ENCODE peak calls at places on chromosomes 7 and 10, in eight cellular contexts. One of them, this sample, is unnamed.

GRCh38 chr10:127458829-127459228 is 90.3 kb upstream of the NPS start:
- DNase-seq in adrenal gland: no peak
- DNase-seq in transverse colon: no peak
- DNase-seq in HCT116: no peak
- DNase-seq in heart left ventricle: no peak
- DNase-seq in body of pancreas: no peak
- DNase-seq in testis: no peak
- DNase-seq in K562: no peak
- DNase-seq in this sample: no peak

GRCh38 chr7:149459540-149460433 is 1.1 kb downstream of the ZNF777 start:
- DNase-seq in adrenal gland: peak; percentile 22
- DNase-seq in transverse colon: no peak
- DNase-seq in HCT116: no peak
- DNase-seq in heart left ventricle: no peak
- DNase-seq in body of pancreas: no peak
- DNase-seq in testis: peak; percentile 23
- DNase-seq in K562: peak; percentile 79
- DNase-seq in this sample: peak; percentile 78

GRCh38 chr7:41708621-41709358 is 5.9 kb upstream of the INHBA start:
- DNase-seq in adrenal gland: no peak
- DNase-seq in transverse colon: no peak
- DNase-seq in HCT116: no peak
- DNase-seq in heart left ventricle: no peak
- DNase-seq in body of pancreas: no peak
- DNase-seq in testis: no peak
- DNase-seq in K562: no peak
- DNase-seq in this sample: no peak

GRCh38 chr10:88092975-88093374 is 229.6 kb downstream of the PTEN start:
- DNase-seq in adrenal gland: peak; percentile 31
- DNase-seq in transverse colon: no peak
- DNase-seq in HCT116: no peak
- DNase-seq in heart left ventricle: peak; percentile 78
- DNase-seq in body of pancreas: no peak
- DNase-seq in testis: peak; percentile 50
- DNase-seq in K562: no peak
- DNase-seq in this sample: no peak

GRCh38 chr10:23081156-23081833 is 14.1 kb upstream of the MSRB2 start:
- DNase-seq in adrenal gland: peak; percentile 32
- DNase-seq in transverse colon: no peak
- DNase-seq in HCT116: no peak
- DNase-seq in heart left ventricle: no peak
- DNase-seq in body of pancreas: no peak
- DNase-seq in testis: no peak
- DNase-seq in K562: no peak
- DNase-seq in this sample: no peak

GRCh38 chr10:126904807-126905686 is at the start of gene DOCK1:
- DNase-seq in adrenal gland: peak; percentile 74
- DNase-seq in transverse colon: peak; percentile 74
- DNase-seq in HCT116: peak; percentile 38
- DNase-seq in heart left ventricle: peak; percentile 79
- DNase-seq in body of pancreas: peak; percentile 70
- DNase-seq in testis: peak; percentile 73
- DNase-seq in K562: no peak
- DNase-seq in this sample: no peak

GRCh38 chr7:28037220-28038010 is 143.2 kb downstream of the JAZF1 start:
- DNase-seq in adrenal gland: peak; percentile 42
- DNase-seq in transverse colon: no peak
- DNase-seq in HCT116: peak; percentile 97
- DNase-seq in heart left ventricle: no peak
- DNase-seq in body of pancreas: no peak
- DNase-seq in testis: no peak
- DNase-seq in K562: peak; percentile 70
- DNase-seq in this sample: no peak

GRCh38 chr7:158531661-158532060 is 56.0 kb downstream of the PTPRN2 start:
- DNase-seq in adrenal gland: no peak
- DNase-seq in transverse colon: no peak
- DNase-seq in HCT116: no peak
- DNase-seq in heart left ventricle: peak; percentile 13
- DNase-seq in body of pancreas: no peak
- DNase-seq in testis: no peak
- DNase-seq in K562: no peak
- DNase-seq in this sample: no peak

GRCh38 chr10:100006241-100006886 is 3.4 kb downstream of the DNMBP start:
- DNase-seq in adrenal gland: peak; percentile 58
- DNase-seq in transverse colon: no peak
- DNase-seq in HCT116: peak; percentile 96
- DNase-seq in heart left ventricle: no peak
- DNase-seq in body of pancreas: no peak
- DNase-seq in testis: no peak
- DNase-seq in K562: peak; percentile 30
- DNase-seq in this sample: no peak

GRCh38 chr10:71213761-71214440 is 1.5 kb downstream of the UNC5B start:
- DNase-seq in adrenal gland: no peak
- DNase-seq in transverse colon: peak; percentile 41
- DNase-seq in HCT116: no peak
- DNase-seq in heart left ventricle: no peak
- DNase-seq in body of pancreas: peak; percentile 53
- DNase-seq in testis: peak; percentile 56
- DNase-seq in K562: peak; percentile 21
- DNase-seq in this sample: no peak
- H3K4me3 ChIP-seq in adrenal gland: peak overlapping the region; percentile 86
- H3K4me3 ChIP-seq in transverse colon: peak overlapping the region; percentile 67
- H3K4me3 ChIP-seq in HCT116: peak overlapping the region; percentile 91
- H3K4me3 ChIP-seq in heart left ventricle: peak overlapping the region; percentile 94
- H3K4me3 ChIP-seq in body of pancreas: no peak overlapping the region
- H3K4me3 ChIP-seq in testis: peak overlapping the region; percentile 70
- H3K4me3 ChIP-seq in K562: peak overlapping the region; percentile 12
- H3K4me3 ChIP-seq in this sample: peak overlapping the region; percentile 72

GRCh38 chr10:44959243-44960097 is at the start of gene RASSF4:
- DNase-seq in adrenal gland: peak; percentile 95
- DNase-seq in transverse colon: peak; percentile 97
- DNase-seq in HCT116: peak; percentile 52
- DNase-seq in heart left ventricle: peak; percentile 97
- DNase-seq in body of pancreas: peak; percentile 95
- DNase-seq in testis: peak; percentile 94
- DNase-seq in K562: peak; percentile 97
- DNase-seq in this sample: peak; percentile 98
- TF ChIP-seq POLR2A in adrenal gland: peak; percentile 93
- TF ChIP-seq POLR2A in transverse colon: peak; percentile 89
- TF ChIP-seq POLR2A in HCT116: peak; percentile 44
- TF ChIP-seq POLR2A in heart left ventricle: peak; percentile 38
- TF ChIP-seq POLR2A in body of pancreas: peak; percentile 97
- TF ChIP-seq POLR2A in testis: no peak
- TF ChIP-seq POLR2A in K562: peak; percentile 52
- TF ChIP-seq POLR2A in this sample: peak; percentile 84

DNA sequence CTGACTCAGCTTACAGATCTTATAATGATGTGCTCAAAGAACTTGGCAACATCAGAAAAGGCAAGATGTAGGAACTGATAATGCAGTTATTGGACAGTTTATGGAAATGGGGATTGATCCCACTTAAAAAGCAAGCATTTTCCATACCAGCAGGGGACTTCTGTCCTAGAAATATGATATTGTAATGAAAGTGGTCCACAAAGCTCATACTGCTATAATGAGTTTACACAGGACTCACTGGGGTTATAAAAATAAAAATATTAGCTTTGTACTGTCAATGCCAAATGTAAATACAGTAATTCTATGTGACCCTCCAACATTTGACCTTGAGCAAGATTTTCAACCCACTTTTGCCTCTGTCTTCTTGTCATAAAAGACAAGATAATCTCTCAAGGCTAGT is 145.5 kb upstream of the SEM1 start:
- DNase-seq in adrenal gland: no peak
- DNase-seq in transverse colon: no peak
- DNase-seq in HCT116: no peak
- DNase-seq in heart left ventricle: no peak
- DNase-seq in body of pancreas: no peak
- DNase-seq in testis: no peak
- DNase-seq in K562: no peak
- DNase-seq in this sample: no peak
- H3K27ac ChIP-seq in adrenal gland: no peak overlapping the region
- H3K27ac ChIP-seq in transverse colon: no peak overlapping the region
- H3K27ac ChIP-seq in HCT116: no peak overlapping the region
- H3K27ac ChIP-seq in heart left ventricle: no peak overlapping the region
- H3K27ac ChIP-seq in body of pancreas: no peak overlapping the region
- H3K27ac ChIP-seq in testis: no peak overlapping the region
- H3K27ac ChIP-seq in K562: no peak overlapping the region
- H3K27ac ChIP-seq in this sample: no peak overlapping the region

GRCh38 chr10:24153537-24153936 is 55.4 kb upstream of the KIAA1217 start:
- DNase-seq in adrenal gland: no peak
- DNase-seq in transverse colon: no peak
- DNase-seq in HCT116: no peak
- DNase-seq in heart left ventricle: no peak
- DNase-seq in body of pancreas: no peak
- DNase-seq in testis: no peak
- DNase-seq in K562: no peak
- DNase-seq in this sample: peak; percentile 29
- H3K4me3 ChIP-seq in adrenal gland: no peak overlapping the region
- H3K4me3 ChIP-seq in transverse colon: no peak overlapping the region
- H3K4me3 ChIP-seq in HCT116: no peak overlapping the region
- H3K4me3 ChIP-seq in heart left ventricle: no peak overlapping the region
- H3K4me3 ChIP-seq in body of pancreas: no peak overlapping the region
- H3K4me3 ChIP-seq in testis: no peak overlapping the region
- H3K4me3 ChIP-seq in K562: no peak overlapping the region
- H3K4me3 ChIP-seq in this sample: no peak overlapping the region

GRCh38 chr10:85228726-85229125 is 900.3 kb downstream of the CCSER2 start:
- DNase-seq in adrenal gland: no peak
- DNase-seq in transverse colon: no peak
- DNase-seq in HCT116: no peak
- DNase-seq in heart left ventricle: no peak
- DNase-seq in body of pancreas: no peak
- DNase-seq in testis: no peak
- DNase-seq in K562: no peak
- DNase-seq in this sample: peak; percentile 31

GRCh38 chr10:85222300-85222699 is 893.9 kb downstream of the CCSER2 start:
- DNase-seq in adrenal gland: no peak
- DNase-seq in transverse colon: no peak
- DNase-seq in HCT116: no peak
- DNase-seq in heart left ventricle: no peak
- DNase-seq in body of pancreas: no peak
- DNase-seq in testis: no peak
- DNase-seq in K562: no peak
- DNase-seq in this sample: no peak

GRCh38 chr10:85224366-85224960 is 896.1 kb downstream of the CCSER2 start:
- DNase-seq in adrenal gland: no peak
- DNase-seq in transverse colon: no peak
- DNase-seq in HCT116: no peak
- DNase-seq in heart left ventricle: no peak
- DNase-seq in body of pancreas: no peak
- DNase-seq in testis: no peak
- DNase-seq in K562: no peak
- DNase-seq in this sample: peak; percentile 34

GRCh38 chr10:85225311-85225710 is 896.9 kb downstream of the CCSER2 start:
- DNase-seq in adrenal gland: no peak
- DNase-seq in transverse colon: no peak
- DNase-seq in HCT116: no peak
- DNase-seq in heart left ventricle: no peak
- DNase-seq in body of pancreas: no peak
- DNase-seq in testis: no peak
- DNase-seq in K562: no peak
- DNase-seq in this sample: no peak
- TF ChIP-seq POLR2A in adrenal gland: no peak
- TF ChIP-seq POLR2A in transverse colon: no peak
- TF ChIP-seq POLR2A in HCT116: no peak
- TF ChIP-seq POLR2A in heart left ventricle: no peak
- TF ChIP-seq POLR2A in body of pancreas: no peak
- TF ChIP-seq POLR2A in testis: no peak
- TF ChIP-seq POLR2A in K562: no peak
- TF ChIP-seq POLR2A in this sample: no peak

GRCh38 chr10:62050941-62051433 is 149.5 kb downstream of the ARID5B start:
- DNase-seq in adrenal gland: peak; percentile 68
- DNase-seq in transverse colon: peak; percentile 50
- DNase-seq in HCT116: peak; percentile 32
- DNase-seq in heart left ventricle: peak; percentile 58
- DNase-seq in body of pancreas: no peak
- DNase-seq in testis: peak; percentile 81
- DNase-seq in K562: peak; percentile 29
- DNase-seq in this sample: no peak
- H3K27ac ChIP-seq in adrenal gland: no peak overlapping the region
- H3K27ac ChIP-seq in transverse colon: peak overlapping the region; percentile 85
- H3K27ac ChIP-seq in HCT116: no peak overlapping the region
- H3K27ac ChIP-seq in heart left ventricle: peak overlapping the region; percentile 98
- H3K27ac ChIP-seq in body of pancreas: no peak overlapping the region
- H3K27ac ChIP-seq in testis: peak overlapping the region; percentile 96
- H3K27ac ChIP-seq in K562: no peak overlapping the region
- H3K27ac ChIP-seq in this sample: peak overlapping the region; percentile 95

GRCh38 chr7:101934618-101935017 is 117.2 kb downstream of the CUX1 start:
- DNase-seq in adrenal gland: no peak
- DNase-seq in transverse colon: peak; percentile 35
- DNase-seq in HCT116: no peak
- DNase-seq in heart left ventricle: peak; percentile 51
- DNase-seq in body of pancreas: no peak
- DNase-seq in testis: no peak
- DNase-seq in K562: no peak
- DNase-seq in this sample: no peak
- H3K4me3 ChIP-seq in adrenal gland: no peak overlapping the region
- H3K4me3 ChIP-seq in transverse colon: peak overlapping the region; percentile 25
- H3K4me3 ChIP-seq in HCT116: no peak overlapping the region
- H3K4me3 ChIP-seq in heart left ventricle: no peak overlapping the region
- H3K4me3 ChIP-seq in body of pancreas: no peak overlapping the region
- H3K4me3 ChIP-seq in testis: no peak overlapping the region
- H3K4me3 ChIP-seq in K562: no peak overlapping the region
- H3K4me3 ChIP-seq in this sample: peak overlapping the region; percentile 10

DNA sequence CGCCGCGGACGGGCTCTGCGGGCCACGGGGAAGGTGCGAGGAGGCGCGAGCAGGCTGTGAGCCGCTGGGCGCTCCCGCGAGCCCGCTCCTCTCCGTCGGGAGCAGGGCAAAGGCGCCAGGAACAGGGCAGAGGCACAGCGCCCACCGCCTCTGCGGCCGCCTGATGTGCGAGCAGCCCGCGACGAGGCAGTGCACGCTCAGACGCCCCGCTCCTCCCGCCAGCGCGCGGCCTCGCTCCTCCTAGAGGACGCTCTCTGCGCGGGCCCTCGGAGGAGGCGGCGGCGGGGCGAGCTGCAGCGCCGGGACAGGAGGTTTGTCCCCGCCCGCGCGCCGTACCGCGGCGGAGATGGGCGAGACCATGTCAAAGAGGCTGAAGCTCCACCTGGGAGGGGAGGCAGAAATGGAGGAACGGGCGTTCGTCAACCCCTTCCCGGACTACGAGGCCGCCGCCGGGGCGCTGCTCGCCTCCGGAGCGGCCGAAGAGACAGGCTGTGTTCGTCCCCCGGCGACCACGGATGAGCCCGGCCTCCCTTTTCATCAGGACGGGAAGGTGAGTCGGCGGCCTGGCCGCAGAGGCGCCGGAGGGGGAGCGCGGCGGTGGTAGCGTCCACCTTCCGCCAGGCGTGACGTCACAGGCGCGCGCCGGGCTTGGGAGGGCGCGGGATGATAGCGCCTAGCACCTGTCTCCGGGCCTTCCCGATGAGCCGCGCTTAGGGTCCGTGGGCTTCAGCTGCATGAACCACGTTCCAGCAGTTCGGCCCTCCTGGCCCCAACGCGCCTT is 733 bp downstream of the LANCL2 start:
- DNase-seq in adrenal gland: peak; percentile 94
- DNase-seq in transverse colon: peak; percentile 96
- DNase-seq in HCT116: peak; percentile 93
- DNase-seq in heart left ventricle: peak; percentile 97
- DNase-seq in body of pancreas: peak; percentile 94
- DNase-seq in testis: peak; percentile 95
- DNase-seq in K562: peak; percentile 91
- DNase-seq in this sample: peak; percentile 98
- TF ChIP-seq POLR2A in adrenal gland: peak; percentile 89
- TF ChIP-seq POLR2A in transverse colon: peak; percentile 72
- TF ChIP-seq POLR2A in HCT116: peak; percentile 55
- TF ChIP-seq POLR2A in heart left ventricle: no peak
- TF ChIP-seq POLR2A in body of pancreas: peak; percentile 86
- TF ChIP-seq POLR2A in testis: no peak
- TF ChIP-seq POLR2A in K562: peak; percentile 91
- TF ChIP-seq POLR2A in this sample: peak; percentile 34

This sample was measured in esophagus muscularis mucosa.